ENCODE peak calls at places on chromosomes 1 and 21, in five cellular contexts. P is stomach, U is spleen, J is K562, O is sigmoid colon. T is an unnamed sample.

GRCh38 chr1:89594096-89594740 is 38.7 kb upstream of the LRRC8C start:
- DNase-seq in O (no peak), P (no peak), U (no peak), J (no peak), T (no peak)

GRCh38 chr21:45874716-45875415 is 106.7 kb upstream of the COL6A1 start:
- DNase-seq in U (peak), J (no peak), O (peak), P (peak), T (no peak)

GRCh38 chr1:160256396-160257046 is 5.8 kb downstream of the DCAF8 start:
- DNase-seq in O (no peak), U (no peak), J (no peak), P (no peak), T (no peak)

GRCh38 chr1:165298081-165298820 is 58.3 kb downstream of the LMX1A start:
- DNase-seq in O (no peak), J (no peak), U (no peak), P (no peak), T (no peak)

GRCh38 chr21:43926196-43926595 is 61.2 kb downstream of the AGPAT3 start:
- DNase-seq in P (no peak), J (no peak), U (no peak), O (no peak), T (no peak)

GRCh38 chr1:226990133-226990716 is 50.1 kb downstream of the COQ8A start:
- DNase-seq in O (peak), P (no peak), J (peak), U (peak), T (no peak)

GRCh38 chr1:75616436-75617433 is 5.8 kb upstream of the SLC44A5 start:
- DNase-seq in P (no peak), U (peak), O (no peak), J (no peak), T (no peak)

GRCh38 chr1:59022199-59022598 is 238.4 kb upstream of the JUN start:
- DNase-seq in P (no peak), O (no peak), J (no peak), U (no peak), T (peak)

GRCh38 chr1:241229216-241229615 is 127.8 kb downstream of the RGS7 start:
- DNase-seq in U (no peak), P (peak), O (no peak), J (no peak), T (no peak)

GRCh38 chr1:100862591-100862990 is 32.1 kb downstream of the EXTL2 start:
- DNase-seq in O (no peak), J (no peak), P (no peak), U (no peak), T (no peak)

GRCh38 chr21:41501919-41502318 is 6.0 kb downstream of the TMPRSS2 start:
- DNase-seq in O (no peak), P (no peak), U (no peak), J (no peak), T (no peak)

GRCh38 chr1:200972985-200973742 is 50.4 kb downstream of the KIF21B start:
- DNase-seq in J (no peak), O (no peak), P (no peak), U (no peak), T (no peak)

GRCh38 chr1:230105754-230106625 is 39.0 kb downstream of the GALNT2 start:
- DNase-seq in O (no peak), U (no peak), J (no peak), P (no peak), T (no peak)

GRCh38 chr1:153678519-153679336 is at the start of gene NPR1:
- DNase-seq in O (peak), P (peak), U (peak), J (peak), T (no peak)

GRCh38 chr1:64098856-64099606 is 104.4 kb upstream of the UBE2U start:
- DNase-seq in U (no peak), O (no peak), P (no peak), J (no peak), T (no peak)

GRCh38 chr1:43427524-43427923 is 26.2 kb downstream of the HYI start:
- DNase-seq in O (peak), U (no peak), P (peak), J (no peak), T (no peak)

GRCh38 chr1:23593556-23594148 is 34.4 kb upstream of the ID3 start:
- DNase-seq in O (no peak), P (no peak), J (no peak), U (no peak), T (no peak)

GRCh38 chr1:7366286-7366954 is 404.7 kb upstream of the VAMP3 start:
- DNase-seq in P (no peak), J (no peak), U (no peak), O (no peak), T (no peak)

GRCh38 chr1:14367444-14367843 is 231.0 kb upstream of the KAZN start:
- DNase-seq in U (no peak), O (no peak), P (no peak), J (no peak), T (no peak)

GRCh38 chr1:193156826-193157142 is 29.6 kb downstream of the B3GALT2 start:
- DNase-seq in U (no peak), P (no peak), J (no peak), O (no peak), T (no peak)

GRCh38 chr1:8987881-8988617 is 38.2 kb downstream of the SLC2A7 start:
- DNase-seq in P (peak), J (peak), U (peak), O (peak), T (no peak)

GRCh38 chr1:77347646-77348045 is 65.8 kb downstream of the AK5 start:
- DNase-seq in U (no peak), O (no peak), P (no peak), J (peak), T (no peak)

GRCh38 chr1:203153051-203153988 is 22.3 kb downstream of the MYBPH start:
- DNase-seq in P (no peak), U (no peak), J (no peak), O (no peak), T (no peak)

GRCh38 chr1:100511773-100512172 is 26.2 kb upstream of the GPR88 start:
- DNase-seq in P (no peak), J (no peak), U (no peak), O (no peak), T (no peak)

GRCh38 chr1:27614048-27614624 is 10.2 kb upstream of the AHDC1 start:
- DNase-seq in P (no peak), U (no peak), J (no peak), O (no peak), T (no peak)

GRCh38 chr1:193109619-193110018 is 4.4 kb upstream of the GLRX2 start:
- DNase-seq in O (no peak), J (no peak), U (no peak), P (no peak), T (no peak)

GRCh38 chr1:22208265-22208972 is 65.5 kb upstream of the WNT4 start:
- DNase-seq in U (peak), O (peak), J (peak), P (no peak), T (no peak)

GRCh38 chr1:10833630-10834557 is 37.4 kb upstream of the CASZ1 start:
- DNase-seq in J (no peak), O (no peak), P (no peak), U (no peak), T (no peak)

GRCh38 chr1:236951672-236952071 is 52.6 kb downstream of the MT1HL1 start:
- DNase-seq in P (no peak), J (no peak), O (no peak), U (no peak), T (no peak)

GRCh38 chr21:39057121-39057520 is 126.1 kb downstream of the PSMG1 start:
- DNase-seq in O (no peak), P (no peak), U (no peak), J (no peak), T (no peak)

GRCh38 chr1:110229348-110230001 is 19.4 kb downstream of the KCNC4 start:
- DNase-seq in J (no peak), O (no peak), P (no peak), U (no peak), T (no peak)

GRCh38 chr1:66374561-66375111 is 159.3 kb upstream of the SGIP1 start:
- DNase-seq in U (no peak), J (no peak), P (no peak), O (no peak), T (no peak)

GRCh38 chr1:198328458-198329032 is 171.7 kb downstream of the NEK7 start:
- DNase-seq in U (no peak), P (no peak), J (no peak), O (no peak), T (no peak)

GRCh38 chr1:15916916-15917315 is 59.0 kb downstream of the ZBTB17 start:
- DNase-seq in O (no peak), P (no peak), J (no peak), U (no peak), T (no peak)

GRCh38 chr1:87185077-87185476 is 143.6 kb upstream of the LMO4 start:
- DNase-seq in O (no peak), J (no peak), U (no peak), P (no peak), T (no peak)

GRCh38 chr1:52659356-52659755 is 26.4 kb downstream of the SHISAL2A start:
- DNase-seq in O (no peak), U (no peak), J (no peak), P (no peak), T (no peak)

GRCh38 chr1:70353641-70354331 is 736 bp downstream of the ANKRD13C start:
- DNase-seq in O (no peak), J (peak), U (peak), P (no peak), T (peak)

GRCh38 chr21:35643176-35643575 is 417.1 kb downstream of the SETD4 start:
- DNase-seq in O (no peak), P (no peak), J (no peak), U (no peak), T (no peak)

GRCh38 chr1:248849637-248850036 is 9.2 kb downstream of the ZNF692 start:
- DNase-seq in U (no peak), O (no peak), P (no peak), J (no peak), T (no peak)
- TF ChIP-seq POLR2A in U (no peak), O (no peak), P (no peak), J (no peak), T (no peak)

DNA sequence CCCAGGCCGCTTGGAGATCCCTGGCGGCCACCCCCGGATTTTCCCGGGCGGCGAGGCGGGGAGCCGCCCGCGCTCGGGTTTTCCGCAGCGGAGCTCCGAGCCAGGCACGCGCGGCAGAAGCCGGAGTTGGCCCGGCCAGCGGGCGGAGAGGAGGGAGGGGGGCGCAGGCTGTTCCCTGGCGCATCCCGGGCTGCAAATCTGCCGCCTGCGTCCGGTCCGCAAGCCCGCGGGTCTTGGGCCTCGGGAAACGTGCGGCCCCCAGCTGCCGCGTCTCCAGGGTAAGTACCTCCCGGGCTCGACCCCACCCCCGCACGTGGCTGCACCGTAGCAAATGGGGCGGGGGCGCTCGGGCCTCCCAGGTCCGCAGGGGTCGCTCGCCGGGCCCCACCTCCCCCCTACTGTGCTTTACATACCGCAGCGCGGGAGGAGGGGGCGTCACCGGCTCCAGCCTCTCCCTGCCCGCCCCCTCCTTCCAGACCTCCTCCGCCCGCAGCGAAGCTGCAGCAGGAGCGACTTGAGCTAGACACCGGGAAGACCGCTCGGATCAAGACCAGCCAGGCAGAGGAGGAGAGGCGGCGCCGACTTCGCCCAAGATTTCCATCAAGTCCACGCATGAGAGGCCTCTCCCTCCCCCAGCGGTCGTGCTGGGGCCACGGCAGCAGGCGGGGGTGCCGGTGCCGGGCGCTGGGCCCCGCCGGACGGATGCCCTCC is 1.6 kb downstream of the TMEM200B start:
- DNase-seq in P (no peak), O (peak), U (no peak), J (no peak), T (no peak)
- TF ChIP-seq POLR2AphosphoS5 in P (no peak), O (no peak), U (no peak), J (no peak), T (no peak)

GRCh38 chr1:32754282-32755097 is 51.9 kb upstream of the SYNC start:
- DNase-seq in P (peak), U (no peak), J (peak), O (no peak), T (no peak)
- TF ChIP-seq POLR2A in P (no peak), U (no peak), J (peak), O (no peak), T (no peak)

GRCh38 chr1:224175615-224176014 is 7.4 kb upstream of the DEGS1 start:
- DNase-seq in U (peak), J (no peak), O (peak), P (no peak), T (no peak)

GRCh38 chr1:224180783-224181452 is 2.1 kb upstream of the DEGS1 start:
- DNase-seq in U (no peak), O (no peak), J (no peak), P (no peak), T (no peak)

GRCh38 chr1:224181453-224181810 is 1.6 kb upstream of the DEGS1 start:
- DNase-seq in P (no peak), O (no peak), U (no peak), J (no peak), T (no peak)

GRCh38 chr1:224177356-224177999 is 5.6 kb upstream of the DEGS1 start:
- DNase-seq in O (no peak), P (no peak), J (no peak), U (no peak), T (no peak)

GRCh38 chr1:224178894-224179293 is 4.1 kb upstream of the DEGS1 start:
- DNase-seq in U (no peak), O (no peak), J (no peak), P (no peak), T (no peak)
- TF ChIP-seq POLR2AphosphoS5 in U (no peak), O (no peak), J (no peak), P (no peak), T (no peak)

DNA sequence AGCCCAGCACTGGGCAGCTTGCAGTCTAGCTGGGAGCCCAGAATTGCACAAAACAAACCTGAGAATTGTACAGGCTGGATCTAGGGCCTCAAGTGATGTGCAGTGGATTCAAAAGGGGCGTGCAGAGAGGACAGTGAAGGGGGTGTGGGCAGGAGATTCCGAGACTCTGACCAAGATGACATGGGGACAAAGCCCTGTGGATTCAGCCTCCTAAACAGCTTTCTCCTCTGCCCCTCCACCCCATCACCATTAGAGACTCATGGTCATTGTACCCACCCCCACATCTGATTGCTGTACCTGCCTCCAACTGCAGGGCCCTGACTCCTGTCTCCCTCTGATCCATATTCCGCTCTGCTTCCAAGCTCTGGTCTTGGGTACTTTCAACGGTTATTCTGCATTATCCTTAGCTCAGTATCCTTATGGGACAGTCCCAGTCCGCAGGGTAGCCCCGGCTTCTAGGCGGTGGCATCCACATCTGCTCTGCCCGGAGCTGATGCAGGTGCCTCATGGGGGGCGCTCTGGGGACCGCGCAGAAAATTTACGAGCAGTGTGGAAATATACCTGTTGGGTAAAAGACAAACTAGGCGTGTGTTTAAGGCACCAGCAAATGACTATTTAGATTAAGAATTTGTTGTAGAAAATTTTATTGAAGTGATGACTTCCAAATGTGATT is 1.7 kb upstream of the BMP8A start:
- DNase-seq in J (no peak), O (no peak), P (no peak), U (no peak), T (no peak)
- TF ChIP-seq POLR2A in J (no peak), O (no peak), P (no peak), U (no peak), T (no peak)

GRCh38 chr1:24936688-24937087 is 6.6 kb upstream of the RUNX3 start:
- DNase-seq in J (no peak), U (no peak), P (no peak), O (no peak), T (no peak)

GRCh38 chr1:24940231-24940630 is 10.2 kb upstream of the RUNX3 start:
- DNase-seq in P (no peak), J (no peak), U (no peak), O (no peak), T (no peak)

GRCh38 chr1:24939657-24940193 is 9.6 kb upstream of the RUNX3 start:
- DNase-seq in O (no peak), U (no peak), P (no peak), J (no peak), T (no peak)

GRCh38 chr1:24939040-24939439 is 9.0 kb upstream of the RUNX3 start:
- DNase-seq in U (no peak), P (no peak), J (no peak), O (no peak), T (no peak)

DNA sequence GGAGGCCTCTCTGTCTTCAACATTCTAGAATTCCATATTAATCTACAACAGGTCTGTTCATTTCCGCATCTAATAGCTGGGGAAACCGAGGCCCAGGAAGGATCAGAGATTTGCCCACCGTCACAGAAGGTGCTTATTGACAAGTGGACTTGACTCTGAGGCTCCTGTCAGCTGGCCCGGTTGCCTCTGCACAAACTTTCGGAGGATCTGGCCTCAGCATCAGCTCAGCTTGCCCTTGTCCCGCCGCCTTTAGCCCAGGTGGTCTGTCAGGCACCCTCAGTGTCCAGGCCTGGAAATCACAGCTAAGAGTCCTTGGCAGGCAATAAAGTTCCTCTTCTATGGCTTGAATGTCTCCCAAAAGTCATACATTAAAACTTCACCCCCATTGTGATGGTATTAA is 8.2 kb upstream of the RUNX3 start:
- DNase-seq in J (no peak), O (no peak), U (no peak), P (no peak), T (no peak)
- TF ChIP-seq POLR2AphosphoS5 in J (no peak), O (no peak), U (no peak), P (no peak), T (no peak)

GRCh38 chr1:220690140-220691038 is at the start of gene C1orf115:
- DNase-seq in O (peak), P (peak), J (peak), U (peak), T (no peak)
- TF ChIP-seq POLR2A in O (no peak), P (no peak), J (no peak), U (no peak), T (no peak)

GRCh38 chr1:48013270-48013669 is 16.1 kb upstream of the TRABD2B start:
- DNase-seq in U (no peak), O (no peak), J (no peak), P (no peak), T (no peak)
- TF ChIP-seq POLR2AphosphoS5 in U (no peak), O (no peak), J (no peak), P (no peak), T (no peak)

T was measured in vagina.